ENCODE peak calls at places on chromosomes 16 and 17, in ten cellular contexts. I is psoas muscle, Z is heart left ventricle, U is Peyer's patch, X is caudate nucleus, P is testis, D is stomach, O is tibial artery, K is fibroblast of lung, H is H1. Y is an unnamed sample.
A peak's percentile ranks its signal among the peaks of the same experiment; 100 is the strongest.

GRCh38 chr16:54750249-54750648 is 180.4 kb upstream of the IRX5 start:
- DNase-seq in I (no peak), Z (no peak), U (no peak), X (no peak), P (no peak), D (no peak), O (no peak), K (peak; percentile 0), H (no peak), Y (no peak)

GRCh38 chr17:67578058-67578457 is 139.7 kb upstream of the NOL11 start:
- DNase-seq in I (no peak), Z (no peak), U (no peak), X (no peak), P (no peak), D (no peak), O (no peak), K (no peak), H (no peak), Y (no peak)

GRCh38 chr17:44807817-44808155 is 22.3 kb downstream of the GJC1 start:
- DNase-seq in I (no peak), Z (no peak), U (no peak), X (no peak), P (no peak), D (no peak), O (no peak), K (no peak), H (no peak), Y (no peak)

GRCh38 chr17:57747221-57748017 is 2.3 kb upstream of the CCDC182 start:
- DNase-seq in I (no peak), Z (no peak), U (peak; percentile 33), X (peak; percentile 8), P (peak; percentile 49), D (peak; percentile 38), O (no peak), K (peak; percentile 57), H (no peak), Y (peak; percentile 56)

GRCh38 chr17:29642171-29642611 is 19.5 kb upstream of the CORO6 start:
- DNase-seq in I (no peak), Z (no peak), U (no peak), X (no peak), P (no peak), D (no peak), O (no peak), K (no peak), H (no peak), Y (no peak)

GRCh38 chr17:8481089-8481488 is 45.4 kb downstream of the NDEL1 start:
- DNase-seq in I (no peak), Z (no peak), U (no peak), X (no peak), P (no peak), D (no peak), O (no peak), K (no peak), H (no peak), Y (no peak)

GRCh38 chr17:73030501-73030911 is 62.0 kb downstream of the SLC39A11 start:
- DNase-seq in I (peak; percentile 30), Z (no peak), U (no peak), X (no peak), P (no peak), D (peak; percentile 31), O (no peak), K (peak; percentile 16), H (no peak), Y (no peak)

GRCh38 chr16:30155188-30155587 is 28.2 kb upstream of the CORO1A start:
- DNase-seq in I (no peak), Z (no peak), U (no peak), X (no peak), P (no peak), D (no peak), O (no peak), K (no peak), H (no peak), Y (no peak)

GRCh38 chr16:77273815-77274214 is 74.6 kb downstream of the SYCE1L start:
- DNase-seq in I (no peak), Z (no peak), U (no peak), X (no peak), P (no peak), D (no peak), O (no peak), K (peak; percentile 86), H (no peak), Y (peak; percentile 61)

GRCh38 chr17:43360376-43360738 is 38.4 kb upstream of the ARL4D start:
- DNase-seq in I (no peak), Z (no peak), U (peak; percentile 41), X (no peak), P (no peak), D (peak; percentile 59), O (peak; percentile 47), K (peak; percentile 83), H (no peak), Y (peak; percentile 37)

GRCh38 chr17:4559139-4559791 is 1.1 kb downstream of the GGT6 start:
- DNase-seq in I (no peak), Z (no peak), U (no peak), X (no peak), P (no peak), D (peak; percentile 51), O (no peak), K (no peak), H (no peak), Y (no peak)
- H3K27ac ChIP-seq in I (no peak overlapping the region), Z (no peak overlapping the region), U (no peak overlapping the region), X (no peak overlapping the region), P (no peak overlapping the region), D (peak overlapping the region; percentile 73), O (no peak overlapping the region), K (no peak overlapping the region), H (no peak overlapping the region), Y (no peak overlapping the region)

DNA sequence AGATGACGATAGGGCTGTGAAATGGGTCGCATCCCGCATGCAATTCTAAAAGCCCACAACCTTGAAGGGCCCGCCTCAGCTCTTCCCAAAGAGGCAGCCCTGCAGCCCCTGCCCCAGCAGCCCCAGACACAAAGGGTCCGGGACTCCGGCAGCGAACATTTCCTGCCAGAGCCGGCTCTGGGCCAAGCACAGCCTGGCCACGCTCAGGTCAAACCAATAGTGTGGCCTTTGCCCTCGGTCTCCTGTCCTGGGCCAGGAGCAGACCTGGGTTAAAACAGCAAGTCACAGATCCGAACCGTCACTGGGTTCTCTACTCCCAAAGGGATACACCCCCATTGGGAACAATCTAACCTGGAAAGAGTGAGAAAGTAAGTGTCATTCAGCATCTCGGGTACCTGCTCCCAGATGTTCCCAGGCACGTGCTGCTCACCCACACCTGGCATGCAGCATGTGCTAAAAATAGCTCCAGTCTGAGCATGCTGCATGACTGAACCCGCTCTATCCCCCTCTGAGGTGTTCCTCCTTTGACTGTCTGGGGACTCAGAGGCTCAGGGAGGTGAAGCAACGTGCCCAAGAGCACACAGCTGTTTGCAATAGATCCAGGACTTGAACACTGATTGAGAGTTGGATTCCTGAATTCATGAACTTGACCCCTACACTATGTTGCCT is 22.2 kb upstream of the ATP2A3 start:
- DNase-seq in I (no peak), Z (no peak), U (no peak), X (no peak), P (no peak), D (peak; percentile 39), O (no peak), K (no peak), H (no peak), Y (peak; percentile 45)
- H3K27ac ChIP-seq in I (no peak overlapping the region), Z (no peak overlapping the region), U (no peak overlapping the region), X (no peak overlapping the region), P (no peak overlapping the region), D (peak overlapping the region; percentile 10), O (no peak overlapping the region), K (no peak overlapping the region), H (no peak overlapping the region), Y (no peak overlapping the region)

GRCh38 chr16:84694980-84695379 is 4.8 kb upstream of the USP10 start:
- DNase-seq in I (no peak), Z (no peak), U (no peak), X (no peak), P (no peak), D (no peak), O (no peak), K (no peak), H (no peak), Y (no peak)

GRCh38 chr16:84703671-84704070 is 3.9 kb downstream of the USP10 start:
- DNase-seq in I (no peak), Z (no peak), U (no peak), X (no peak), P (no peak), D (no peak), O (no peak), K (peak; percentile 71), H (no peak), Y (no peak)

GRCh38 chr16:84700518-84701277 is 898 bp downstream of the USP10 start:
- DNase-seq in I (no peak), Z (no peak), U (peak; percentile 43), X (no peak), P (peak; percentile 24), D (no peak), O (no peak), K (peak; percentile 24), H (no peak), Y (peak; percentile 15)

GRCh38 chr16:84699712-84700517 is at the start of gene USP10:
- DNase-seq in I (peak; percentile 82), Z (peak; percentile 91), U (peak; percentile 79), X (peak; percentile 16), P (peak; percentile 84), D (peak; percentile 86), O (peak; percentile 76), K (peak; percentile 59), H (peak; percentile 88), Y (peak; percentile 77)

DNA sequence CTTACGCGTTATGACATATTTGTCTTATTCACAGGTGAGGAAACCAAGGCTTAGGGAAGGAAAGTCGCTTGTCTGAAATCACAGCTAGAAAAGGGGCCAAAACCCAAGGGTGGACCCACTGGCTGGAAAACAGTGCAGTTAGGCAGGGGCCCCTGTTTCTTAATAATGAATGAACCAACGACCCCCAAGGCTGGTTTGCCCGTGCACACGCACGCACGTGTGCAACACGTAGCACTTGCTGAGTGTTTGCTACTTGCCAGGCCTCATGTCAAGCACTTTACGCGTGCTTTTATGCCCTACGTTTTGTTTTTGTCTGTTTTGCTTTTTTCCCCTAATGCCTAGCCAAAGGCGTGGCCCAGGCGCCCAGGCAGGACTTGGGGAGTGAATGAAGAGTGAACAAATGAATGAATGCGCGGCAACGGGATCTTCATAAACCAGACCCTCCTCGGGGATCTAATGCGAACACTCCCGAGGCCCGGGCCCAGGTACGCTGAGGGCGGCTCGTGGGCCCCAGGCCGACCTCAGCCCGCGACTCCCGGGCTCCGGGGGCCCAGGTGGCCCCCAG is 571 bp upstream of the USP10 start:
- DNase-seq in I (no peak), Z (no peak), U (peak; percentile 27), X (no peak), P (peak; percentile 37), D (no peak), O (no peak), K (no peak), H (no peak), Y (peak; percentile 12)
- H3K27ac ChIP-seq in I (peak overlapping the region; percentile 88), Z (peak overlapping the region; percentile 58), U (peak overlapping the region; percentile 96), X (no peak overlapping the region), P (peak overlapping the region; percentile 85), D (peak overlapping the region; percentile 94), O (peak overlapping the region; percentile 94), K (peak overlapping the region; percentile 14), H (peak overlapping the region; percentile 80), Y (no peak overlapping the region)

DNA sequence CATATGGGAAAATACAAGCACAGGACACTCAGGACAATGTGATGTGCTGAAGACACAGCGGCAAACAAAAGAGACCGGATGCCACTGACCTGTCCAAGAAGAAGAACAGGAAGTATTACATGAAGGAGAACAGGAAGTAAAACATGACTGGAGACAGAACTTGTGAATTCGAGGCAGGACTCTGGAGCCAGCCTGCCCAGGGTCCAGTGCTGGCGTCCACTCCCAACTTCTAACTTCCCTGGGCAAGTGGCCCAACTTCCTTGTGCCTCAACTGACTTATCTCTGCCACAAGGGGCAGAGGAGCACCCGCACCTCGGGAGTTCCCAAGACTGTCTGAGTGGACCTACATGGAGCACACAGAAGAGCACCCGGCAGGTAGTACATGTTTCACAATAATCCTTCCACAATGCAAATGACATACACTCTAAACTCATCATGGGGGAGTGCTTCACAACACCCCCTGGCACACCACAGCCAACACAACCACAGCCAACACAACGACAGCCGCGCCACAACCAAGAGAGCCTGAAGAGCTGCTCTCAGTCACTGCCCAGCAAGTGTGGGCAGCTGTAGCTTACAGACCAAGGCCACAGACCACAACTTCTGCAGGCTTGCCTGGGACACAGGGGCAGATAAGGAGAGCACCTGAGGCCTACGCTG is 36.6 kb downstream of the ANKRD11 start:
- DNase-seq in I (peak; percentile 42), Z (no peak), U (no peak), X (no peak), P (no peak), D (peak; percentile 51), O (peak; percentile 40), K (peak; percentile 42), H (no peak), Y (peak; percentile 51)
- H3K27ac ChIP-seq in I (peak overlapping the region; percentile 18), Z (peak overlapping the region; percentile 65), U (no peak overlapping the region), X (no peak overlapping the region), P (peak overlapping the region; percentile 20), D (peak overlapping the region; percentile 25), O (no peak overlapping the region), K (no peak overlapping the region), H (no peak overlapping the region), Y (peak overlapping the region; percentile 6)